ENCODE peak calls at places on chromosome 16, in six cellular contexts. One of them, this sample, is unnamed. For H3K4me1, the result is how much of the 10 kb centered on the place peaks cover.

GRCh38 chr16:30028438-30029093 is 2.5 kb downstream of the TLCD3B start:
- DNase-seq in body of pancreas: no peak
- DNase-seq in right atrium auricular region: no peak
- DNase-seq in pancreas: no peak
- DNase-seq in naive thymus-derived CD4-positive, alpha-beta T cell: no peak
- DNase-seq in left ventricle myocardium inferior: no peak
- DNase-seq in this sample: no peak

GRCh38 chr16:88560722-88561484 is 9.3 kb upstream of the ZC3H18 start:
- DNase-seq in body of pancreas: no peak
- DNase-seq in right atrium auricular region: no peak
- DNase-seq in pancreas: no peak
- DNase-seq in naive thymus-derived CD4-positive, alpha-beta T cell: peak
- DNase-seq in left ventricle myocardium inferior: no peak
- DNase-seq in this sample: no peak

GRCh38 chr16:75938818-75939217 is 212.5 kb upstream of the CPHXL start:
- DNase-seq in body of pancreas: no peak
- DNase-seq in right atrium auricular region: no peak
- DNase-seq in pancreas: no peak
- DNase-seq in naive thymus-derived CD4-positive, alpha-beta T cell: no peak
- DNase-seq in left ventricle myocardium inferior: no peak
- DNase-seq in this sample: no peak

GRCh38 chr16:22887445-22887844 is 73.5 kb downstream of the HS3ST2 start:
- DNase-seq in body of pancreas: no peak
- DNase-seq in right atrium auricular region: peak
- DNase-seq in pancreas: no peak
- DNase-seq in naive thymus-derived CD4-positive, alpha-beta T cell: no peak
- DNase-seq in left ventricle myocardium inferior: no peak
- DNase-seq in this sample: no peak

GRCh38 chr16:70427786-70428177 is 11.1 kb downstream of the ST3GAL2 start:
- DNase-seq in body of pancreas: no peak
- DNase-seq in right atrium auricular region: no peak
- DNase-seq in pancreas: no peak
- DNase-seq in naive thymus-derived CD4-positive, alpha-beta T cell: no peak
- DNase-seq in left ventricle myocardium inferior: no peak
- DNase-seq in this sample: no peak

GRCh38 chr16:88658714-88659113 is 4.2 kb downstream of the MVD start:
- DNase-seq in body of pancreas: no peak
- DNase-seq in right atrium auricular region: no peak
- DNase-seq in pancreas: no peak
- DNase-seq in naive thymus-derived CD4-positive, alpha-beta T cell: no peak
- DNase-seq in left ventricle myocardium inferior: no peak
- DNase-seq in this sample: no peak

GRCh38 chr16:22684282-22685161 is 129.4 kb upstream of the HS3ST2 start:
- DNase-seq in body of pancreas: no peak
- DNase-seq in right atrium auricular region: no peak
- DNase-seq in pancreas: no peak
- DNase-seq in naive thymus-derived CD4-positive, alpha-beta T cell: no peak
- DNase-seq in left ventricle myocardium inferior: no peak
- DNase-seq in this sample: no peak

GRCh38 chr16:28039493-28039892 is 24.0 kb downstream of the GSG1L start:
- DNase-seq in body of pancreas: no peak
- DNase-seq in right atrium auricular region: no peak
- DNase-seq in pancreas: no peak
- DNase-seq in naive thymus-derived CD4-positive, alpha-beta T cell: no peak
- DNase-seq in left ventricle myocardium inferior: no peak
- DNase-seq in this sample: no peak

GRCh38 chr16:65618335-65618734 is 496.5 kb upstream of the CDH11 start:
- DNase-seq in body of pancreas: no peak
- DNase-seq in right atrium auricular region: no peak
- DNase-seq in pancreas: no peak
- DNase-seq in naive thymus-derived CD4-positive, alpha-beta T cell: no peak
- DNase-seq in left ventricle myocardium inferior: no peak
- DNase-seq in this sample: no peak

GRCh38 chr16:57996406-57997175 is 3.9 kb downstream of the ZNF319 start:
- DNase-seq in body of pancreas: no peak
- DNase-seq in right atrium auricular region: no peak
- DNase-seq in pancreas: no peak
- DNase-seq in naive thymus-derived CD4-positive, alpha-beta T cell: no peak
- DNase-seq in left ventricle myocardium inferior: no peak
- DNase-seq in this sample: no peak

GRCh38 chr16:53087101-53087500 is 32.3 kb downstream of the CHD9 start:
- DNase-seq in body of pancreas: no peak
- DNase-seq in right atrium auricular region: no peak
- DNase-seq in pancreas: no peak
- DNase-seq in naive thymus-derived CD4-positive, alpha-beta T cell: no peak
- DNase-seq in left ventricle myocardium inferior: no peak
- DNase-seq in this sample: no peak
- H3K4me1 ChIP-seq in body of pancreas: under half
- H3K4me1 ChIP-seq in right atrium auricular region: half or more
- H3K4me1 ChIP-seq in pancreas: under half
- H3K4me1 ChIP-seq in naive thymus-derived CD4-positive, alpha-beta T cell: under half
- H3K4me1 ChIP-seq in left ventricle myocardium inferior: half or more
- H3K4me1 ChIP-seq in this sample: under half

DNA sequence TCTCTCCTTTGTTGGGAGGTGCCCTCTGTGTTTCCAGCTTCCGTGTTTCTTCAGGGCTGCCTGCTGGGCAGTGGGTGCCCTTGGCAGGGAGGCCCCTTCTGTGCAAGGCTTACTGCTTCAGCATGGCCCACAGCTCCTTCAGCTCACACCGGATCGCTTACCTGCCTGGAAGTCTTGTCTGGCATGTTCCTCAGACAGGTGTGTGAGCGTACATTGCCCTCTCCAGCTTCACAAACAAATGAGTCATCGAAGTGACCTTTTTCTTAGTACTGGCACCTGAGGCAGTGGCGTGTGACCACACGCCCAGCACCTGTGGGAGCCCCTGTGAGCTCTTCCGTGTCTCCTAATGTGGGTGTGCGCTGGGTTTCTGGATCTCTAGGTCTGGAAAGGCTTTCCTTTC is 3.5 kb downstream of the RAB40C start:
- DNase-seq in body of pancreas: peak
- DNase-seq in right atrium auricular region: no peak
- DNase-seq in pancreas: peak
- DNase-seq in naive thymus-derived CD4-positive, alpha-beta T cell: no peak
- DNase-seq in left ventricle myocardium inferior: no peak
- DNase-seq in this sample: peak
- H3K4me3 ChIP-seq in body of pancreas: no peak
- H3K4me3 ChIP-seq in right atrium auricular region: no peak
- H3K4me3 ChIP-seq in pancreas: no peak
- H3K4me3 ChIP-seq in naive thymus-derived CD4-positive, alpha-beta T cell: no peak
- H3K4me3 ChIP-seq in left ventricle myocardium inferior: no peak
- H3K4me3 ChIP-seq in this sample: no peak

GRCh38 chr16:80994451-80994850 is 12.2 kb downstream of the CMC2 start:
- DNase-seq in body of pancreas: no peak
- DNase-seq in right atrium auricular region: no peak
- DNase-seq in pancreas: no peak
- DNase-seq in naive thymus-derived CD4-positive, alpha-beta T cell: no peak
- DNase-seq in left ventricle myocardium inferior: no peak
- DNase-seq in this sample: no peak
- H3K4me1 ChIP-seq in body of pancreas: half or more
- H3K4me1 ChIP-seq in right atrium auricular region: under half
- H3K4me1 ChIP-seq in pancreas: under half
- H3K4me1 ChIP-seq in naive thymus-derived CD4-positive, alpha-beta T cell: under half
- H3K4me1 ChIP-seq in left ventricle myocardium inferior: under half
- H3K4me1 ChIP-seq in this sample: under half

GRCh38 chr16:68083861-68084503 is 1.2 kb upstream of the NFATC3 start:
- DNase-seq in body of pancreas: peak
- DNase-seq in right atrium auricular region: no peak
- DNase-seq in pancreas: no peak
- DNase-seq in naive thymus-derived CD4-positive, alpha-beta T cell: no peak
- DNase-seq in left ventricle myocardium inferior: no peak
- DNase-seq in this sample: no peak
- H3K4me3 ChIP-seq in body of pancreas: no peak
- H3K4me3 ChIP-seq in right atrium auricular region: peak
- H3K4me3 ChIP-seq in pancreas: no peak
- H3K4me3 ChIP-seq in naive thymus-derived CD4-positive, alpha-beta T cell: peak
- H3K4me3 ChIP-seq in left ventricle myocardium inferior: peak
- H3K4me3 ChIP-seq in this sample: no peak

GRCh38 chr16:85562102-85562786 is 50.9 kb upstream of the GSE1 start:
- DNase-seq in body of pancreas: no peak
- DNase-seq in right atrium auricular region: no peak
- DNase-seq in pancreas: no peak
- DNase-seq in naive thymus-derived CD4-positive, alpha-beta T cell: no peak
- DNase-seq in left ventricle myocardium inferior: no peak
- DNase-seq in this sample: no peak

GRCh38 chr16:85563515-85564276 is 49.4 kb upstream of the GSE1 start:
- DNase-seq in body of pancreas: peak
- DNase-seq in right atrium auricular region: peak
- DNase-seq in pancreas: peak
- DNase-seq in naive thymus-derived CD4-positive, alpha-beta T cell: no peak
- DNase-seq in left ventricle myocardium inferior: peak
- DNase-seq in this sample: peak

GRCh38 chr16:85563031-85563430 is 50.1 kb upstream of the GSE1 start:
- DNase-seq in body of pancreas: no peak
- DNase-seq in right atrium auricular region: no peak
- DNase-seq in pancreas: no peak
- DNase-seq in naive thymus-derived CD4-positive, alpha-beta T cell: no peak
- DNase-seq in left ventricle myocardium inferior: no peak
- DNase-seq in this sample: no peak

GRCh38 chr16:85560932-85561247 is 52.2 kb upstream of the GSE1 start:
- DNase-seq in body of pancreas: no peak
- DNase-seq in right atrium auricular region: no peak
- DNase-seq in pancreas: no peak
- DNase-seq in naive thymus-derived CD4-positive, alpha-beta T cell: no peak
- DNase-seq in left ventricle myocardium inferior: no peak
- DNase-seq in this sample: no peak

DNA sequence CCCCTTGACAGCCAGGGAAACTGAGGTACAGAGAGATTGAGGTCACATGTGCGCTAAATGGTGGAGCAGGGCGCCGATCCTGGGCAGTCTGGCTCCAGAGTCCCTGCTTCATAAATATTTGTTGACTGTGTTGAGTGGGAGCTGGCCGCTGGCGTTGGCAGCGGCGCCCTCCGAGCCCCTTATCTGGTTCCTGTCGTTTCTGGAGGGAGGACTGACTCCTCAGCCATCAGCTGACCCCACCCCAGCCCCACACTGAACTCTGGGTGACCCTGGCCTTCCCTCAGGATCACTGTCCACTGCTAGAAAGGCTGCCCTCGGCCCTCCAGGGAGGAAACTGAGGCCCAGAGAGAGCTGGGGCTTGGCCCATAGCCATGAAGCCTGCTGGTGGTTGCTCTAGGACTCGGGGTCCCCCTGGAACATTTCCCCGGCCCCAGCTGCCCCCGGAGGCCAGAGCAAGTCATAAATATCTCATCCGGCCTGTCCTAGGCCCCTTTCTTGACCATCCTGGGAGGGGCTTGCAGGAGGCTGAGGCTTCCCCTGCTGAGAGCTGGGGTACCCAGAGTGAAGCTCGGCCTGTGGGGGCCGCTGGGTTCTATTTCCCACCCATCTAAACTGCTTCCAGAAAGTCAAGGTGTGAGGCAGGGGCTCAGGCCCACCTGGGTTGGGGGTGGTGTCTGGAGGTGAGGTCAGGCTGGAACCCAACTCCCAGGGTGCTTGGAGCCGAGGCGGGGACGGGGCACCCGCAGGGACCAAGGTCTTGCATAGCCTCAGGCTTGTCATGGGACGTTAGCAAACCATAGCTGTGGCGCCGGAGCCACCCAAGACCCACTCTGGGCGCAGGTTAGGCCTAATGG is 51.6 kb upstream of the GSE1 start:
- DNase-seq in body of pancreas: no peak
- DNase-seq in right atrium auricular region: no peak
- DNase-seq in pancreas: no peak
- DNase-seq in naive thymus-derived CD4-positive, alpha-beta T cell: no peak
- DNase-seq in left ventricle myocardium inferior: no peak
- DNase-seq in this sample: no peak
- H3K4me1 ChIP-seq in body of pancreas: half or more
- H3K4me1 ChIP-seq in right atrium auricular region: half or more
- H3K4me1 ChIP-seq in pancreas: under half
- H3K4me1 ChIP-seq in naive thymus-derived CD4-positive, alpha-beta T cell: under half
- H3K4me1 ChIP-seq in left ventricle myocardium inferior: half or more
- H3K4me1 ChIP-seq in this sample: half or more

GRCh38 chr16:71896688-71897368 is 1.5 kb downstream of the IST1 start:
- DNase-seq in body of pancreas: no peak
- DNase-seq in right atrium auricular region: no peak
- DNase-seq in pancreas: no peak
- DNase-seq in naive thymus-derived CD4-positive, alpha-beta T cell: no peak
- DNase-seq in left ventricle myocardium inferior: no peak
- DNase-seq in this sample: no peak
- H3K4me3 ChIP-seq in body of pancreas: no peak
- H3K4me3 ChIP-seq in right atrium auricular region: peak
- H3K4me3 ChIP-seq in pancreas: no peak
- H3K4me3 ChIP-seq in naive thymus-derived CD4-positive, alpha-beta T cell: peak
- H3K4me3 ChIP-seq in left ventricle myocardium inferior: peak
- H3K4me3 ChIP-seq in this sample: no peak

GRCh38 chr16:1713331-1713730 is 7.3 kb downstream of the MAPK8IP3 start:
- DNase-seq in body of pancreas: no peak
- DNase-seq in right atrium auricular region: no peak
- DNase-seq in pancreas: no peak
- DNase-seq in naive thymus-derived CD4-positive, alpha-beta T cell: no peak
- DNase-seq in left ventricle myocardium inferior: no peak
- DNase-seq in this sample: no peak

GRCh38 chr16:1710811-1711507 is 5.0 kb downstream of the MAPK8IP3 start:
- DNase-seq in body of pancreas: no peak
- DNase-seq in right atrium auricular region: no peak
- DNase-seq in pancreas: no peak
- DNase-seq in naive thymus-derived CD4-positive, alpha-beta T cell: no peak
- DNase-seq in left ventricle myocardium inferior: no peak
- DNase-seq in this sample: no peak

GRCh38 chr16:1715220-1715619 is 9.2 kb downstream of the MAPK8IP3 start:
- DNase-seq in body of pancreas: no peak
- DNase-seq in right atrium auricular region: no peak
- DNase-seq in pancreas: no peak
- DNase-seq in naive thymus-derived CD4-positive, alpha-beta T cell: no peak
- DNase-seq in left ventricle myocardium inferior: no peak
- DNase-seq in this sample: peak

GRCh38 chr16:1713933-1714332 is 7.9 kb downstream of the MAPK8IP3 start:
- DNase-seq in body of pancreas: no peak
- DNase-seq in right atrium auricular region: no peak
- DNase-seq in pancreas: no peak
- DNase-seq in naive thymus-derived CD4-positive, alpha-beta T cell: no peak
- DNase-seq in left ventricle myocardium inferior: no peak
- DNase-seq in this sample: no peak

DNA sequence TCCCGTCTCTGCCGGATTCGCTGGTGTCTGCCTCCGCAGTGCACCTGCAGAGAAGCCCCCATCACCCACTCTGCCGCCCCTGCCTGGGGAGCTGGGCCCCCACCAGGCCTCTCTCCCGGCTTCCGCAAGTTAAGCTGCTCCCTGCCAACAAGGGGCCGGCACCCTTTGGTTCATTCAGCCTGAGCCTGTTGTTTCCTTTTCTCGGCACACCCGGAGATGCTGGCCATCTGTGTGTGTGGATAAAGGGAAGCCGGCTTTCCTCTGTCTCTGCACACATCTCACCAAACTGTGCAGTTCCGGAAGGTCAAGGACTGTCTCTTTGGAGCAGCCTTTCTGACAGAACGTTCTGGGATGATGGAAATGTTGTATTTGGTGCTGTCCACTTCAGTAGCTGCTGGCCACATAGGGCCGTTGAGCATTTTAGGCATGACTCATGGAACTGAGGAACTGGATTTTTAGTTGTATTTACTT is 6.8 kb downstream of the MAPK8IP3 start:
- DNase-seq in body of pancreas: no peak
- DNase-seq in right atrium auricular region: no peak
- DNase-seq in pancreas: no peak
- DNase-seq in naive thymus-derived CD4-positive, alpha-beta T cell: no peak
- DNase-seq in left ventricle myocardium inferior: no peak
- DNase-seq in this sample: no peak
- H3K4me1 ChIP-seq in body of pancreas: under half
- H3K4me1 ChIP-seq in right atrium auricular region: half or more
- H3K4me1 ChIP-seq in pancreas: under half
- H3K4me1 ChIP-seq in naive thymus-derived CD4-positive, alpha-beta T cell: under half
- H3K4me1 ChIP-seq in left ventricle myocardium inferior: half or more
- H3K4me1 ChIP-seq in this sample: under half